ENCODE peak calls at places on chromosomes 11 and 22, in five cellular contexts. P is activated CD4-positive, alpha-beta T cell treated with anti-CD3 and anti-CD28 coated beads, Interleukin-2, amount 50 U/mL, for 24 hours; W is stimulated activated CD8-positive, alpha-beta memory T cell treated with anti-CD3 and anti-CD28 coated beads, Interleukin-15, amount 100 ng/mL, for 4 hours; C is endothelial cell; Y is SK-N-DZ. L is an unnamed sample.

GRCh38 chr22:49011379-49011768 is 816.3 kb downstream of the BRD1 start:
- DNase-seq in W (no peak), C (no peak), P (no peak), Y (no peak), L (no peak)

GRCh38 chr22:35315141-35315854 is 15.6 kb downstream of the TOM1 start:
- DNase-seq in C (no peak), W (no peak), P (no peak), Y (no peak), L (no peak)

GRCh38 chr11:122138759-122139594 is 23.0 kb upstream of the BLID start:
- DNase-seq in C (no peak), P (no peak), W (no peak), Y (no peak), L (no peak)

GRCh38 chr11:111745719-111746504 is 20.3 kb downstream of the PPP2R1B start:
- DNase-seq in Y (no peak), P (no peak), W (no peak), C (no peak), L (no peak)

GRCh38 chr11:123409886-123410549 is 20.1 kb upstream of the GRAMD1B start:
- DNase-seq in W (no peak), C (no peak), P (no peak), Y (peak), L (no peak)

GRCh38 chr11:10625281-10625981 is 57.0 kb upstream of the LYVE1 start:
- DNase-seq in Y (no peak), P (no peak), C (no peak), W (no peak), L (no peak)

GRCh38 chr11:65013692-65014145 is 241 bp upstream of the ARL2 start:
- DNase-seq in P (peak), C (peak), Y (peak), W (peak), L (no peak)

GRCh38 chr22:31235076-31235475 is 23.0 kb downstream of the LIMK2 start:
- DNase-seq in W (no peak), Y (no peak), P (no peak), C (no peak), L (no peak)

GRCh38 chr11:19321351-19321750 is 80.6 kb upstream of the E2F8 start:
- DNase-seq in P (no peak), W (no peak), C (no peak), Y (no peak), L (no peak)

GRCh38 chr11:12810497-12810896 is 136.3 kb downstream of the TEAD1 start:
- DNase-seq in W (no peak), C (no peak), P (no peak), Y (no peak), L (no peak)

GRCh38 chr22:41979423-41980250 is 10.4 kb downstream of the SEPTIN3 start:
- DNase-seq in P (no peak), W (no peak), Y (no peak), C (no peak), L (no peak)

GRCh38 chr22:17770180-17771077 is 3.8 kb downstream of the BID start:
- DNase-seq in W (no peak), C (no peak), P (no peak), Y (no peak), L (no peak)

GRCh38 chr22:29175312-29175835 is 30.3 kb upstream of the EMID1 start:
- DNase-seq in P (no peak), Y (no peak), C (no peak), W (no peak), L (no peak)

GRCh38 chr22:44580176-44580575 is 82.1 kb upstream of the RTL6 start:
- DNase-seq in W (no peak), P (no peak), Y (no peak), C (no peak), L (peak)

GRCh38 chr11:43921561-43922294 is 20.7 kb upstream of the C11orf96 start:
- DNase-seq in W (no peak), P (no peak), C (no peak), Y (no peak), L (no peak)

L was measured in activated CD4-positive, CD25-positive, alpha-beta regulatory T cell treated with anti-CD3 and anti-CD28 coated beads, Interleukin-2, amount 50 U/mL, for 72 hours.